ENCODE peak calls at places on chromosomes 16 and 17, in eight cellular contexts. U, R, K, S, O, M, Q and E are unnamed samples.

GRCh38 chr16:26276289-26276688 is 584.5 kb downstream of the HS3ST4 start:
- DNase-seq in U (no peak), R (no peak), K (no peak), S (no peak), O (no peak), M (no peak), Q (no peak), E (no peak)

GRCh38 chr16:89574681-89575246 is 794 bp upstream of the CPNE7 start:
- DNase-seq in U (peak), R (peak), K (no peak), S (peak), O (peak), M (no peak), Q (peak), E (peak)

GRCh38 chr16:30430428-30430970 is 669 bp upstream of the DCTPP1 start:
- DNase-seq in U (no peak), R (no peak), K (no peak), S (no peak), O (no peak), M (peak), Q (no peak), E (no peak)

GRCh38 chr17:76251478-76252039 is 11.3 kb upstream of the RNF157 start:
- DNase-seq in U (no peak), R (no peak), K (peak), S (no peak), O (no peak), M (no peak), Q (no peak), E (no peak)

GRCh38 chr17:77772461-77772897 is 186.0 kb upstream of the TNRC6C start:
- DNase-seq in U (peak), R (peak), K (no peak), S (peak), O (peak), M (peak), Q (peak), E (no peak)

GRCh38 chr17:7217113-7217987 is 2.3 kb downstream of the DLG4 start:
- DNase-seq in U (peak), R (no peak), K (peak), S (no peak), O (peak), M (peak), Q (peak), E (peak)

GRCh38 chr16:57994778-57995177 is 5.7 kb downstream of the ZNF319 start:
- DNase-seq in U (peak), R (no peak), K (no peak), S (peak), O (peak), M (peak), Q (peak), E (peak)

GRCh38 chr16:87921236-87921773 is 15.0 kb downstream of the CA5A start:
- DNase-seq in U (no peak), R (no peak), K (no peak), S (no peak), O (no peak), M (no peak), Q (no peak), E (no peak)

GRCh38 chr17:76543482-76544122 is 3.8 kb downstream of the PRCD start:
- DNase-seq in U (no peak), R (no peak), K (no peak), S (no peak), O (no peak), M (no peak), Q (no peak), E (no peak)

GRCh38 chr17:48176456-48176855 is 68.9 kb downstream of the SNX11 start:
- DNase-seq in U (peak), R (no peak), K (no peak), S (no peak), O (no peak), M (no peak), Q (no peak), E (no peak)

GRCh38 chr17:62703776-62704380 is 76.4 kb downstream of the MRC2 start:
- DNase-seq in U (peak), R (peak), K (peak), S (peak), O (peak), M (peak), Q (peak), E (peak)

GRCh38 chr17:77724876-77725615 is 233.5 kb upstream of the TNRC6C start:
- DNase-seq in U (no peak), R (no peak), K (no peak), S (peak), O (no peak), M (no peak), Q (no peak), E (no peak)

GRCh38 chr17:62825182-62825581 is 17.1 kb upstream of the MARCHF10 start:
- DNase-seq in U (no peak), R (no peak), K (no peak), S (no peak), O (no peak), M (no peak), Q (no peak), E (no peak)

GRCh38 chr17:11144358-11145233 is 96.4 kb upstream of the SHISA6 start:
- DNase-seq in U (peak), R (peak), K (no peak), S (peak), O (peak), M (no peak), Q (peak), E (peak)

GRCh38 chr16:15899538-15900100 is 11.2 kb upstream of the CEP20 start:
- DNase-seq in U (peak), R (peak), K (no peak), S (no peak), O (peak), M (peak), Q (peak), E (peak)

GRCh38 chr17:14552311-14552710 is 251.4 kb downstream of the HS3ST3B1 start:
- DNase-seq in U (peak), R (no peak), K (no peak), S (no peak), O (peak), M (no peak), Q (no peak), E (no peak)

DNA sequence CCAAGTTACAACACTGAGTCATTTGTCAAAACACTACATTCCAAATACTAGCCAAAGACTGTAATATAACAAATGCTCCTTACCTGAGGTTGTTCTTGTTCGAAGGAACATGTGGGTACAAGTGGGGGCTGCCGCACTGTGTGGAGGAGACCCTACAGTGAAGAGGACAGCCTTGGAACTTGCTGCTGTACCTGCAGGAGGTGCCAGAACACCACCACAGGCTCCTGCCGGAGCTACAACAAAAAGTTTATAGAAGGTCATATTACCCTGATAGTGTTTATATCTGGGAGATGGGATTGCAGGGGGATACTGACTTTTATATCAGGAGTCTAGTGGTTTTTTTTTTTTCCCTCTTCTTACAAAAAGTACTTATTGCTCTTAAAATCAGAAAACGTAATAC is 37.8 kb upstream of the ALDH3A1 start:
- DNase-seq in U (no peak), R (no peak), K (no peak), S (no peak), O (no peak), M (no peak), Q (no peak), E (no peak)
- TF ChIP-seq CTCF in U (no peak), R (no peak), K (no peak), S (no peak), O (no peak), M (no peak), Q (no peak), E (peak)

GRCh38 chr17:75061055-75061438 is 14.0 kb downstream of the KCTD2 start:
- DNase-seq in U (no peak), R (no peak), K (no peak), S (no peak), O (no peak), M (no peak), Q (no peak), E (no peak)

GRCh38 chr17:75061618-75062017 is 14.6 kb downstream of the KCTD2 start:
- DNase-seq in U (no peak), R (no peak), K (no peak), S (no peak), O (no peak), M (no peak), Q (no peak), E (no peak)

GRCh38 chr17:75063201-75063600 is 16.2 kb downstream of the KCTD2 start:
- DNase-seq in U (no peak), R (no peak), K (no peak), S (no peak), O (no peak), M (no peak), Q (no peak), E (no peak)

GRCh38 chr17:75060434-75061054 is 13.5 kb downstream of the KCTD2 start:
- DNase-seq in U (no peak), R (no peak), K (no peak), S (no peak), O (no peak), M (no peak), Q (no peak), E (no peak)

DNA sequence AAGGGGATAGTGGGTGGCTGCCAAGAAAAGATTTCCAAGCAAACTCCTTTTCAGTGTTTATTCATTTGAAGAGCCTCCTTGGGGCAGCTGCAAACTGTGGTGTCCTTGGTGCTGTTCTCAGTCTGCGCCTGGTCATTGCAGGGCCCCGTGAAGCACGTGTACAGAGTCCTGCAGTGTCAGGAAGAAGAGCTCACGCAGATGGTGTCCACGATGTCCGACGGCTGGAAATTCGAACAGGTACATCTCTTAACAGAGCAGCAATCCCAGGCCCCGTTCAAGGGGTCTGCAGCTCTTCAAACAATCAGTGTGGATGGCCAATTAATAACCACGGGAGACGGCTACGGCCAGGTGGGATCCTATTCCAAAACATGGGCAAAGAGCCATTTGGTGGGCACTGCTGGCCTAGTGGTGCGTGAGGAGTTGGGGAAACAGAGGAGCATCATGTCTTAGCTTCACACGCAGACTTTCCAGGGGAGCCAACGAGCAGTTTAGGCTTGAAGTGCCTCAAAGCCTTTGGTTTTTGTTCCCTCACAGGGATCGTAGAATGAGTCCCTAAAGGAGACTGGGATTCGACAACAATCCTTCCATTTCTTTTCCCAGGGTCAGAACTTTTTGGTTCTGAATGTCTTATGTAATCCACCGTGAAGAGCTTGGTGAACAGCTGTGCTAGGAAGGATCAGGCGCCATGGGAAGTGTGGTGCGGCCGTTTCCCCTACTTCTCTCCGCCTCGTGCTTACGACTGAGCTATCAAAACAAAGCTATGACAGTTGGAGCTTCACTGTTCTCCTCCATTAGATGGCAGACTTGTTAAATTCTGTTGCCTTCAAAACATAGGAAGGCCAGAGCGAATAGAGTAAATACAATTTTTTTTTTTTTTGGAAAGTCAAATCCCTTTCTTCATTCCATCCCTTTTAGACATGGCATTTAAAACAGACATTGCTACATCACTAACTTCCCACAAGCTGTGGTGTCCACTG is 12.6 kb downstream of the KCTD2 start:
- DNase-seq in U (peak), R (no peak), K (peak), S (no peak), O (peak), M (no peak), Q (peak), E (peak)
- TF ChIP-seq CTCF in U (peak), R (peak), K (peak), S (peak), O (peak), M (peak), Q (peak), E (peak)

GRCh38 chr16:69523571-69523970 is 42.2 kb upstream of the NFAT5 start:
- DNase-seq in U (no peak), R (no peak), K (no peak), S (no peak), O (no peak), M (no peak), Q (no peak), E (no peak)

GRCh38 chr16:69522041-69522578 is 43.7 kb upstream of the NFAT5 start:
- DNase-seq in U (peak), R (no peak), K (no peak), S (no peak), O (no peak), M (no peak), Q (no peak), E (no peak)

GRCh38 chr16:69531988-69532387 is 33.8 kb upstream of the NFAT5 start:
- DNase-seq in U (no peak), R (no peak), K (no peak), S (no peak), O (no peak), M (no peak), Q (no peak), E (no peak)

GRCh38 chr16:69522732-69523404 is 42.9 kb upstream of the NFAT5 start:
- DNase-seq in U (no peak), R (no peak), K (no peak), S (no peak), O (no peak), M (no peak), Q (no peak), E (no peak)

GRCh38 chr16:69526831-69527655 is 38.7 kb upstream of the NFAT5 start:
- DNase-seq in U (no peak), R (no peak), K (no peak), S (no peak), O (no peak), M (no peak), Q (no peak), E (no peak)
- TF ChIP-seq CTCF in U (no peak), R (no peak), K (no peak), S (no peak), O (no peak), M (no peak), Q (no peak), E (no peak)

GRCh38 chr17:68608515-68609130 is 7.5 kb upstream of the FAM20A start:
- DNase-seq in U (no peak), R (no peak), K (no peak), S (no peak), O (no peak), M (no peak), Q (no peak), E (no peak)

GRCh38 chr17:68603027-68603426 is 1.9 kb upstream of the FAM20A start:
- DNase-seq in U (no peak), R (no peak), K (no peak), S (no peak), O (no peak), M (peak), Q (no peak), E (no peak)

GRCh38 chr17:68606451-68607307 is 5.5 kb upstream of the FAM20A start:
- DNase-seq in U (no peak), R (no peak), K (no peak), S (peak), O (no peak), M (no peak), Q (no peak), E (no peak)

GRCh38 chr17:68603663-68604062 is 2.5 kb upstream of the FAM20A start:
- DNase-seq in U (no peak), R (no peak), K (no peak), S (no peak), O (no peak), M (no peak), Q (no peak), E (no peak)

GRCh38 chr17:68605914-68606313 is 4.7 kb upstream of the FAM20A start:
- DNase-seq in U (no peak), R (no peak), K (no peak), S (peak), O (no peak), M (no peak), Q (no peak), E (no peak)
- TF ChIP-seq CTCF in U (no peak), R (no peak), K (no peak), S (no peak), O (no peak), M (no peak), Q (no peak), E (no peak)

GRCh38 chr17:19348081-19348650 is 14.4 kb downstream of the B9D1 start:
- DNase-seq in U (no peak), R (no peak), K (peak), S (no peak), O (no peak), M (no peak), Q (no peak), E (peak)

GRCh38 chr17:19345486-19346350 is 16.8 kb downstream of the B9D1 start:
- DNase-seq in U (no peak), R (no peak), K (peak), S (no peak), O (no peak), M (no peak), Q (no peak), E (no peak)

GRCh38 chr17:19347323-19348080 is 15.0 kb downstream of the B9D1 start:
- DNase-seq in U (no peak), R (no peak), K (peak), S (no peak), O (no peak), M (no peak), Q (no peak), E (no peak)

GRCh38 chr17:19345067-19345460 is 17.5 kb downstream of the B9D1 start:
- DNase-seq in U (no peak), R (no peak), K (peak), S (no peak), O (no peak), M (no peak), Q (no peak), E (no peak)

DNA sequence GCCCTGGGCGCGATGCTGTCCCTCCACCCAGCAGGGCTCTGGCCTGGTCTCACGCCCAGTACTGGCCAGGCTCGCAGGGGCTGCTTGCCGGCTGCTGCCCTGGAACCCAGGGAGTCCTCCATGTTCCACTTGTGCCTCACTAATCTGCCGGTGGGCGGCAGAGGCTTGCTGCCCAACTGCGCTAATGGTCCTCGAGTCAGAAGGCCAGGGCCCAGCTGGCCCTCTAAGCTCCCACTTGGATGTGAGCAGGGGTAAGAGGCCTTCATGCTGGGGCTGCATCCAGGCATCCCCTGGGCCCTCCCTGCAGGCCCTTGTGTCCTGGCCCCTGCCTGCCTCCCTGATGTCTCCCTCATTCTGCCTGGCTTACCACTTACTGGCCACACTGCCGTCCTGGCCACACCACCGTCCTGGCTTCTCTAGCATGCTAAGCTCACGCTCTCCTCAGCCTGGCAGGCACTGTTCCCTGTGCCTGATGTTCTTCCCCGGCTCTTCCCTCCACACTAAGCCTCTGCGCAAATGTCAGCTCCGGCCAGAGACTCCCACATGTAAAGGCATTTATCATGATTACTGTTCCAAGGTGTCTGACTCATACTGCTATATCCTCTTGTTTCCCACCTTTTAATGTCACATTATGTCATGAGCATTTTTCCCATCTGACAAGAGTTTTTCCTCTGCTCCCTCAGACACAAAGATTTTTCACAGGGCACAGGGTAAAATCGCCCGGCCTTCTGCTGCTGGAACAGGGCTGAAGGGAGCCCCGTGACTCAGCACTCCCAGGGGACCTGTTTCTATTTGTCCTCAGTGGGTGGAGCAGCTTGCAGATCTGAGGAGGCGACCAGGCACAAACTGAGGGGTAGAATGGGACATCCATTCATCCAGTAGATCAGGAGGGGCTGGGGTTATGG is 15.9 kb downstream of the B9D1 start:
- DNase-seq in U (peak), R (peak), K (peak), S (no peak), O (peak), M (no peak), Q (peak), E (peak)
- TF ChIP-seq CTCF in U (no peak), R (no peak), K (no peak), S (no peak), O (no peak), M (no peak), Q (no peak), E (no peak)

GRCh38 chr17:5034063-5034462 is 1.2 kb downstream of the SLC52A1 start:
- DNase-seq in U (no peak), R (no peak), K (no peak), S (no peak), O (no peak), M (no peak), Q (no peak), E (no peak)
- TF ChIP-seq CTCF in U (no peak), R (no peak), K (no peak), S (no peak), O (no peak), M (no peak), Q (no peak), E (no peak)

DNA sequence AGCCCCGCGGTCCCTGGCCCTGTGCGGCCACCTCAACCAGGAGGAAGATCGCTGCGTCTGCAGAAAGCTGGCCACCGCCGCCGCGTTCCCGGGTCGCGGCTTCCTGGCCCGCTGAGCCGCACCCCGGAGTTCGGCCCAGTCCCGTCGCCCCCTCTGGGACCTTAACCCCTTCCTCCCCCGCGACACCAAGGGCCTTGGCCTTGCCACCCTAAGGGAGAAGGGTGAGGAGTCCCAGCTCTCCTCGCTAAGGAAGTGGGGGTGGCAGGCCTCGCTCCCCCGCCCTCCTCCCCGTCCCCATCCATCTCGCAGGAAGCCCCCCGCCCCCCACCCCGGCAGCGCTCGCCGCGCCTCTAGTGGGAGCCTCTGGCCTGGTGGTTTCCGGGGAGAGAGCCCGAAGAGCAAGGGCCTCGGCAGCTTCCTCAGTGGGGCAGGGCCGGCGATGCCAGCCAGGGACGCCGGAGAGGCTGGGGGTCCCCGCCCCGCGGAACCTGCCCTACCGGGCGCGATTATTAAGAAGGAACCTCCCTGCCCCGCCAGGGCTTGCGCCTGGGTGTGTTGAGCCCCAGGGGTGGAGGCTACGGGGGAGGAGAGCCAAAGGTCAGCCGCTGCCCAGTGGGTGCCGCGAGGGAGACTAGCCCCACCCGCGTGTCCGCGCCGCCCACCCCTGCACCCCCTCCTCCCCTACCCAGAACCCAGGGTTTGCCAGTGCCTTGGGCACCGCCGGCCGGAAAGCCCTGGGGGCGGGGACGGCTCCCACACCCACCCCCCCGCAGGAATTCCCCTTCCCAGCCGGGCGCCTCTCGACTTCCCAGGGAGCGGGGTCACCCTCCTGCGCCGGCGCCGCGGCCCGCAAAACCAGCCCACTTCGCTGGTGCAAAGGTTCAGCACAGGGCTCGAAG is 6.8 kb downstream of the CBX4 start:
- DNase-seq in U (no peak), R (no peak), K (peak), S (no peak), O (peak), M (peak), Q (peak), E (no peak)
- TF ChIP-seq CTCF in U (no peak), R (no peak), K (no peak), S (no peak), O (no peak), M (no peak), Q (no peak), E (no peak)